ENCODE peak calls at places on chromosomes 5 and 9, in six cellular contexts. U, X, P, J, T and A are unnamed samples.

GRCh38 chr5:172616730-172617129 is 24.3 kb upstream of the NEURL1B start:
- DNase-seq in U (peak), X (no peak), P (peak), J (no peak), T (no peak), A (no peak)

GRCh38 chr5:177508217-177508611 is 1.4 kb downstream of the DOK3 start:
- DNase-seq in U (no peak), X (no peak), P (no peak), J (no peak), T (no peak), A (no peak)

GRCh38 chr5:168413062-168413461 is 73.2 kb upstream of the RARS1 start:
- DNase-seq in U (no peak), X (no peak), P (no peak), J (no peak), T (no peak), A (no peak)

GRCh38 chr5:134957920-134958608 is 9.6 kb upstream of the CATSPER3 start:
- DNase-seq in U (no peak), X (no peak), P (no peak), J (no peak), T (no peak), A (no peak)

GRCh38 chr9:94882953-94883641 is 156.6 kb downstream of the AOPEP start:
- DNase-seq in U (no peak), X (no peak), P (no peak), J (no peak), T (no peak), A (no peak)

GRCh38 chr5:77774981-77775772 is 962 bp downstream of the TBCA start:
- DNase-seq in U (no peak), X (no peak), P (no peak), J (no peak), T (no peak), A (no peak)

GRCh38 chr5:157528036-157528632 is 47.4 kb downstream of the ADAM19 start:
- DNase-seq in U (peak), X (no peak), P (no peak), J (no peak), T (no peak), A (no peak)

GRCh38 chr5:133533541-133533940 is 78.8 kb downstream of the FSTL4 start:
- DNase-seq in U (no peak), X (no peak), P (no peak), J (no peak), T (no peak), A (no peak)

GRCh38 chr5:159017787-159018186 is 81.9 kb downstream of the EBF1 start:
- DNase-seq in U (peak), X (no peak), P (peak), J (peak), T (no peak), A (no peak)

GRCh38 chr5:150075233-150075632 is 11.1 kb downstream of the CSF1R start:
- DNase-seq in U (no peak), X (no peak), P (no peak), J (no peak), T (no peak), A (no peak)

GRCh38 chr9:37987467-37987981 is 81.5 kb downstream of the SHB start:
- DNase-seq in U (no peak), X (no peak), P (no peak), J (no peak), T (no peak), A (no peak)

GRCh38 chr5:60382761-60383160 is 317.2 kb downstream of the DEPDC1B start:
- DNase-seq in U (peak), X (no peak), P (no peak), J (peak), T (no peak), A (no peak)

GRCh38 chr9:61665829-61666228 is 476.0 kb downstream of the SPATA31A7 start:
- DNase-seq in U (no peak), X (no peak), P (no peak), J (no peak), T (no peak), A (no peak)

GRCh38 chr5:123389794-123390193 is 33.4 kb downstream of the CEP120 start:
- DNase-seq in U (no peak), X (no peak), P (no peak), J (no peak), T (no peak), A (no peak)

GRCh38 chr5:93151121-93151520 is 429.9 kb downstream of the NR2F1-AS1 start:
- DNase-seq in U (peak), X (no peak), P (no peak), J (no peak), T (no peak), A (no peak)

GRCh38 chr5:135322271-135322670 is 76.8 kb downstream of the MACROH2A1 start:
- DNase-seq in U (no peak), X (no peak), P (no peak), J (no peak), T (no peak), A (no peak)

GRCh38 chr5:151592855-151593408 is 1.8 kb upstream of the FAT2 start:
- DNase-seq in U (no peak), X (no peak), P (no peak), J (no peak), T (no peak), A (no peak)

GRCh38 chr5:52657231-52657645 is 130.5 kb upstream of the ITGA1 start:
- DNase-seq in U (peak), X (no peak), P (no peak), J (peak), T (no peak), A (no peak)

GRCh38 chr9:137648396-137648795 is 29.6 kb downstream of the EHMT1 start:
- DNase-seq in U (peak), X (no peak), P (no peak), J (no peak), T (no peak), A (no peak)

GRCh38 chr5:179908528-179908927 is 831 bp upstream of the TBC1D9B start:
- DNase-seq in U (no peak), X (no peak), P (no peak), J (no peak), T (no peak), A (no peak)

GRCh38 chr5:52878671-52879070 is 91.0 kb downstream of the ITGA1 start:
- DNase-seq in U (peak), X (no peak), P (no peak), J (no peak), T (no peak), A (no peak)

GRCh38 chr5:92378961-92379611 is 996.0 kb upstream of the ARRDC3 start:
- DNase-seq in U (peak), X (no peak), P (no peak), J (no peak), T (peak), A (no peak)

GRCh38 chr5:72467421-72467820 is 39.8 kb downstream of the ZNF366 start:
- DNase-seq in U (no peak), X (no peak), P (no peak), J (no peak), T (no peak), A (no peak)

GRCh38 chr9:91946196-91946595 is 3.8 kb downstream of the ROR2 start:
- DNase-seq in U (no peak), X (no peak), P (no peak), J (no peak), T (no peak), A (no peak)

GRCh38 chr9:88716636-88717035 is 181.7 kb downstream of the NXNL2 start:
- DNase-seq in U (no peak), X (no peak), P (no peak), J (no peak), T (no peak), A (no peak)

GRCh38 chr5:79753863-79754645 is 64.4 kb downstream of the CMYA5 start:
- DNase-seq in U (no peak), X (no peak), P (no peak), J (no peak), T (no peak), A (no peak)

GRCh38 chr9:114156658-114157421 is 1.5 kb downstream of the COL27A1 start:
- DNase-seq in U (peak), X (peak), P (peak), J (peak), T (peak), A (peak)

GRCh38 chr5:132205385-132206125 is 22.1 kb downstream of the P4HA2 start:
- DNase-seq in U (peak), X (no peak), P (no peak), J (no peak), T (no peak), A (no peak)

GRCh38 chr9:100030548-100030947 is 68.3 kb downstream of the ERP44 start:
- DNase-seq in U (no peak), X (no peak), P (no peak), J (no peak), T (no peak), A (no peak)

GRCh38 chr5:11602298-11602697 is 301.9 kb downstream of the CTNND2 start:
- DNase-seq in U (no peak), X (no peak), P (no peak), J (peak), T (peak), A (no peak)

GRCh38 chr9:129826344-129826743 is 2.4 kb upstream of the TOR1A start:
- DNase-seq in U (no peak), X (no peak), P (no peak), J (no peak), T (no peak), A (no peak)

GRCh38 chr9:135085830-135086546 is 1.5 kb upstream of the OLFM1 start:
- DNase-seq in U (peak), X (peak), P (peak), J (peak), T (peak), A (no peak)

GRCh38 chr9:26054600-26055516 is 376.6 kb upstream of the TUSC1 start:
- DNase-seq in U (peak), X (no peak), P (no peak), J (no peak), T (no peak), A (no peak)

GRCh38 chr5:50445281-50445949 is 4.3 kb upstream of the EMB start:
- DNase-seq in U (no peak), X (no peak), P (no peak), J (peak), T (no peak), A (no peak)

GRCh38 chr5:68319316-68320093 is 103.9 kb downstream of the PIK3R1 start:
- DNase-seq in U (peak), X (no peak), P (no peak), J (no peak), T (no peak), A (no peak)

GRCh38 chr5:4128994-4129393 is 533.4 kb downstream of the IRX1 start:
- DNase-seq in U (no peak), X (no peak), P (no peak), J (no peak), T (no peak), A (no peak)

GRCh38 chr5:159609359-159609758 is 279.1 kb upstream of the IL12B start:
- DNase-seq in U (peak), X (no peak), P (no peak), J (no peak), T (no peak), A (no peak)

GRCh38 chr9:89496645-89497044 is 1.3 kb downstream of the SEMA4D start:
- DNase-seq in U (no peak), X (peak), P (no peak), J (no peak), T (no peak), A (no peak)